ENCODE peak calls at places on chromosome 1, in eight cellular contexts. T, G, I, H, E, M, Z and X are unnamed samples.

GRCh38 chr1:153358691-153358975 is 979 bp downstream of the S100A9 start:
- DNase-seq in T (no peak), G (no peak), I (no peak), H (no peak), E (no peak), M (no peak), Z (no peak), X (no peak)

GRCh38 chr1:108199231-108199657 is 899 bp downstream of the SLC25A24 start:
- DNase-seq in T (peak), G (no peak), I (peak), H (peak), E (peak), M (peak), Z (no peak), X (no peak)

GRCh38 chr1:116254776-116255175 is 118.3 kb upstream of the ATP1A1 start:
- DNase-seq in T (no peak), G (no peak), I (no peak), H (peak), E (peak), M (no peak), Z (no peak), X (no peak)

GRCh38 chr1:21631944-21632887 is 36.9 kb downstream of the RAP1GAP start:
- DNase-seq in T (no peak), G (no peak), I (no peak), H (peak), E (no peak), M (no peak), Z (no peak), X (no peak)

GRCh38 chr1:181482521-181483083 is 715 bp upstream of the CACNA1E start:
- DNase-seq in T (no peak), G (no peak), I (no peak), H (peak), E (peak), M (no peak), Z (no peak), X (no peak)

GRCh38 chr1:233368106-233368783 is 40.7 kb downstream of the MAP3K21 start:
- DNase-seq in T (no peak), G (no peak), I (no peak), H (peak), E (peak), M (peak), Z (no peak), X (no peak)

GRCh38 chr1:41681331-41682136 is 197.1 kb upstream of the EDN2 start:
- DNase-seq in T (no peak), G (no peak), I (no peak), H (peak), E (no peak), M (no peak), Z (no peak), X (no peak)

GRCh38 chr1:97677702-97678101 is 243.1 kb downstream of the DPYD start:
- DNase-seq in T (no peak), G (no peak), I (no peak), H (no peak), E (no peak), M (no peak), Z (no peak), X (no peak)